ENCODE peak calls at places on chromosomes 4 and X, in ten cellular contexts. F, Y, L, N, X, G, A, B, U and T are unnamed samples.

GRCh38 chr4:48173055-48173991 is 39.3 kb upstream of the TXK start:
- DNase-seq in G (no peak), U (peak), F (no peak), B (peak), Y (no peak), A (peak), L (no peak), X (no peak), N (no peak), T (no peak)

GRCh38 chr4:71732706-71733105 is 51.2 kb downstream of the GC start:
- DNase-seq in Y (peak), B (peak), L (no peak), G (peak), F (no peak), U (peak), N (no peak), A (peak), X (no peak), T (peak)

GRCh38 chr4:168440442-168441264 is 39.6 kb downstream of the DDX60L start:
- DNase-seq in F (no peak), B (peak), N (no peak), G (peak), U (peak), X (no peak), L (no peak), A (peak), Y (no peak), T (no peak)

GRCh38 chr4:105894570-105895323 is 524 bp upstream of the NPNT start:
- DNase-seq in U (no peak), A (peak), F (peak), B (no peak), Y (no peak), L (no peak), N (no peak), G (peak), X (peak), T (peak)

GRCh38 chr4:107379054-107379869 is 340.8 kb downstream of the PAPSS1 start:
- DNase-seq in X (no peak), F (no peak), Y (no peak), B (no peak), L (no peak), A (peak), N (no peak), G (no peak), U (no peak), T (no peak)

GRCh38 chr4:164464313-164464712 is 289.6 kb upstream of the SMIM31 start:
- DNase-seq in Y (no peak), F (no peak), X (no peak), B (no peak), N (no peak), A (no peak), L (no peak), G (no peak), U (no peak), T (no peak)

GRCh38 chrX:42920752-42921151 is 142.8 kb upstream of the PPP1R2C start:
- DNase-seq in B (no peak), X (no peak), L (no peak), F (no peak), Y (no peak), G (no peak), N (no peak), A (no peak), U (no peak), T (no peak)

GRCh38 chr4:127642169-127642568 is 9.4 kb downstream of the INTU start:
- DNase-seq in F (no peak), G (no peak), Y (no peak), A (peak), U (no peak), X (no peak), B (no peak), N (no peak), L (no peak), T (no peak)

GRCh38 chr4:126051709-126052424 is 737.1 kb downstream of the FAT4 start:
- DNase-seq in L (no peak), U (no peak), B (no peak), Y (no peak), N (no peak), X (no peak), A (peak), F (no peak), G (no peak), T (no peak)

GRCh38 chr4:4569036-4569435 is 27.2 kb upstream of the STX18 start:
- DNase-seq in G (no peak), N (no peak), L (no peak), A (peak), X (no peak), B (peak), U (no peak), Y (no peak), F (no peak), T (no peak)

GRCh38 chr4:1172971-1173757 is 781 bp upstream of the SPON2 start:
- DNase-seq in G (peak), B (no peak), L (no peak), Y (no peak), F (no peak), A (peak), X (peak), N (no peak), U (no peak), T (no peak)

GRCh38 chr4:133136833-133137232 is 12.3 kb upstream of the PCDH10 start:
- DNase-seq in Y (no peak), G (no peak), L (no peak), X (no peak), A (no peak), N (no peak), F (no peak), U (no peak), B (no peak), T (no peak)

GRCh38 chrX:20224814-20225487 is 41.8 kb downstream of the RPS6KA3 start:
- DNase-seq in U (peak), B (no peak), A (peak), Y (no peak), X (no peak), N (no peak), G (no peak), L (no peak), F (no peak), T (no peak)

GRCh38 chr4:186813377-186814068 is 89.9 kb upstream of the FAT1 start:
- DNase-seq in U (no peak), G (no peak), B (no peak), N (no peak), L (no peak), X (no peak), Y (no peak), F (no peak), A (no peak), T (no peak)

GRCh38 chrX:39576081-39576701 is 521.6 kb downstream of the BCOR start:
- DNase-seq in A (no peak), L (no peak), U (no peak), X (no peak), Y (no peak), B (no peak), G (no peak), F (no peak), N (no peak), T (no peak)

GRCh38 chrX:72240976-72241375 is 2.1 kb upstream of the ERCC6L start:
- DNase-seq in N (no peak), L (no peak), F (no peak), G (no peak), B (no peak), X (no peak), Y (no peak), U (no peak), A (no peak), T (no peak)

GRCh38 chr4:41526628-41527027 is 11.3 kb upstream of the LIMCH1 start:
- DNase-seq in G (no peak), N (no peak), Y (no peak), A (peak), B (no peak), X (no peak), F (no peak), U (no peak), L (no peak), T (no peak)

GRCh38 chrX:120136128-120136527 is 20.4 kb upstream of the RHOXF1 start:
- DNase-seq in X (no peak), L (no peak), F (no peak), G (no peak), A (no peak), B (no peak), U (no peak), Y (no peak), N (no peak), T (no peak)